ENCODE peak calls at places on chromosomes 16 and 17, in five cellular contexts. S is right lobe of liver, H is Panc1, D is heart left ventricle, Z is IMR-90. A is an unnamed sample.
A peak's percentile ranks its signal among the peaks of the same experiment; 100 is the strongest.

GRCh38 chr16:56775162-56775561 is 45.2 kb downstream of the NUP93 start:
- DNase-seq in S (no peak), H (no peak), D (no peak), Z (no peak), A (no peak)

GRCh38 chr16:57025941-57026777 is 36.8 kb downstream of the NLRC5 start:
- DNase-seq in S (no peak), H (no peak), D (no peak), Z (no peak), A (no peak)

GRCh38 chr17:6075050-6075449 is 4.9 kb downstream of the WSCD1 start:
- DNase-seq in S (no peak), H (no peak), D (no peak), Z (no peak), A (no peak)

GRCh38 chr16:12257926-12258561 is 281.5 kb downstream of the SNX29 start:
- DNase-seq in S (peak; percentile 88), H (no peak), D (no peak), Z (no peak), A (no peak)

GRCh38 chr16:49659356-49659755 is 196.6 kb downstream of the ZNF423 start:
- DNase-seq in S (no peak), H (no peak), D (no peak), Z (no peak), A (no peak)

GRCh38 chr17:61221181-61221580 is 178.5 kb upstream of the TBX2 start:
- DNase-seq in S (no peak), H (no peak), D (no peak), Z (no peak), A (no peak)

GRCh38 chr16:84284168-84284722 is 10.4 kb upstream of the WFDC1 start:
- DNase-seq in S (no peak), H (no peak), D (peak; percentile 42), Z (no peak), A (no peak)

GRCh38 chr17:9074106-9074505 is 52.8 kb downstream of the NTN1 start:
- DNase-seq in S (no peak), H (no peak), D (no peak), Z (no peak), A (no peak)

GRCh38 chr16:17358350-17358749 is 112.4 kb downstream of the XYLT1 start:
- DNase-seq in S (no peak), H (no peak), D (no peak), Z (no peak), A (no peak)

GRCh38 chr17:16374129-16374528 is 6.8 kb upstream of the UBB start:
- DNase-seq in S (no peak), H (no peak), D (peak; percentile 28), Z (peak; percentile 75), A (peak; percentile 53)

DNA sequence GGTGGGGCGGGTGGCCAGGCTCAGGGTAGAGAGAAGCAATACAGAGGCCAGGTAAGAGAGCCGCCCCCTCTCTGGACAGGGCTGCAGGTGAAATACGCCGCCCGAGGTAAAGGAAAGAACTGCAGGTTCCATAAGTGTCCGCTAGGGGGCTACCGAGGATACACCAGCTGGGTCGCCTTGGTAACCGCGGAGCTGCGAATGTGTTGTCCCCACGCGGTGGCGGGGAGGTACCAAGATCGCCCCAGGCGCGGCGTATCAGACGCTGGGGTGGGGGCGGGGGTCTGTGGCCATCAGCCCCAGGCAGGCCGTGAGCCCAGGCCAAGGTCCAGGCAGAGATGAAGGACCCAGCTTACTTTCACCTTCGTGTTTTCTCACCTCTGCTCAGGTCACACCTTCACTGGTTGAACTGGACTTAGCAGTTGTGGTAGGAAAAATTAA is 18.4 kb upstream of the ZFP90 start:
- DNase-seq in S (peak; percentile 84), H (peak; percentile 58), D (peak; percentile 79), Z (peak; percentile 66), A (peak; percentile 66)
- H3K4me3 ChIP-seq in S (no peak overlapping the region), H (peak overlapping the region; percentile 28), D (peak overlapping the region; percentile 29), Z (no peak overlapping the region), A (peak overlapping the region; percentile 16)

GRCh38 chr17:10316986-10317834 is 55.6 kb downstream of the MYH13 start:
- DNase-seq in S (no peak), H (no peak), D (peak; percentile 57), Z (peak; percentile 41), A (peak; percentile 3)
- TF ChIP-seq CTCF in S (peak; percentile 41), H (peak; percentile 48), D (peak; percentile 73), Z (peak; percentile 60), A (peak; percentile 53)

GRCh38 chr17:78232774-78233173 is 1.3 kb downstream of the TMEM235 start:
- DNase-seq in S (no peak), H (no peak), D (no peak), Z (no peak), A (no peak)

GRCh38 chr17:78230252-78230962 is 1.0 kb upstream of the TMEM235 start:
- DNase-seq in S (no peak), H (no peak), D (no peak), Z (no peak), A (no peak)

GRCh38 chr17:78233678-78234077 is 2.2 kb downstream of the TMEM235 start:
- DNase-seq in S (no peak), H (no peak), D (no peak), Z (no peak), A (no peak)

GRCh38 chr17:78231991-78232759 is 744 bp downstream of the TMEM235 start:
- DNase-seq in S (no peak), H (no peak), D (no peak), Z (no peak), A (no peak)

GRCh38 chr17:78230996-78231931 is at the start of gene TMEM235:
- DNase-seq in S (no peak), H (no peak), D (no peak), Z (no peak), A (no peak)
- H3K4me3 ChIP-seq in S (no peak within 1 kb of the TSS), H (no peak within 1 kb of the TSS), D (no peak within 1 kb of the TSS), Z (no peak within 1 kb of the TSS), A (no peak within 1 kb of the TSS)

GRCh38 chr16:660459-661183 is 7.3 kb upstream of the RHOT2 start:
- DNase-seq in S (peak; percentile 83), H (no peak), D (peak; percentile 88), Z (peak; percentile 77), A (peak; percentile 78)

GRCh38 chr16:662095-662494 is 5.8 kb upstream of the RHOT2 start:
- DNase-seq in S (no peak), H (no peak), D (no peak), Z (no peak), A (no peak)

GRCh38 chr16:660132-660458 is 7.8 kb upstream of the RHOT2 start:
- DNase-seq in S (no peak), H (no peak), D (no peak), Z (no peak), A (no peak)

GRCh38 chr16:662597-662996 is 5.3 kb upstream of the RHOT2 start:
- DNase-seq in S (no peak), H (no peak), D (no peak), Z (no peak), A (no peak)

DNA sequence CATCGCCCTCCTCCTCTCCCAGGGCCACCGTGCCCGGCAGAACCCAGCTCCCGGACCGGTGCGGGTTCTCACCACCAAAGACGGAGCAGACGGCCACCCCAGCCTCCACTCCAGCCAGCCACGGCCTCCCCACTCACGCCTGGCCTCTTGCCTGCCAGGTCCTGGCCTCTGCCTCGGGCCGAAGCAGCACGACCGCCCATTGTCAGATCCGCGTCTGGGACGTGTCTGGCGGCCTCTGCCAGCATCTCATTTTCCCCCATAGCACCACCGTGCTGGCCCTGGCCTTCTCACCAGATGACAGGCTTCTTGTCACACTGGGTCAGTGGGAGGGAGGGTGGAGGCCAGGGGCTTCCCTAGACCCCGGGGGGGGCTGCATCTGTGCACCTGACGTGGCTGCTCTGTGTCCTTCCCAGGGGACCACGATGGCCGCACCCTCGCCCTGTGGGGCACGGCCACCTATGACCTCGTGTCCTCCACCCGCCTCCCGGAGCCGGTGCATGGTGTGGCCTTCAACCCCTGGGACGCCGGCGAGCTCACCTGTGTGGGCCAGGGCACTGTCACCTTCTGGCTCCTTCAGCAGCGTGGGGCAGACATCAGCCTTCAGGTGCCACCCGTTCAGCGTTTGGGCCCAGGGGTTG is 6.6 kb upstream of the RHOT2 start:
- DNase-seq in S (no peak), H (no peak), D (no peak), Z (no peak), A (no peak)
- TF ChIP-seq CTCF in S (no peak), H (peak; percentile 31), D (no peak), Z (no peak), A (no peak)

DNA sequence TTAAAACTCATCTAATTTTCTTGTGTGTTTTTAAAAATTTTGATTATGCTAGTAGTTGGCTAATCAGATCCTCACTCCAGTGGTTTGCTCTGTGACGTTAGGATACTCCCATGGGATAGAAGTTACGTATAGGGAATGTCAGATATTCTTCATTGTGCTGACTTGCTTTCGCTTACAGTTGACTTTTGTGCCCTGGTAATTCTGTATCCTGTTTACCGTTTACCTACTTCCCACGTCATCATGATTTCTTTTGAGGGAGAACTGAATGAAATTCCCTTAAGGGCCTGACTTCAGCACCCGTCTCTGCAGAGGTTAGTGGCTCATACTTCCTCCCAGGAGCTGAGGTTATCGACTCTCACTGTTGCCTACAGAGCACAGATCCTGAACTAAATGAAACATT is 2.6 kb downstream of the PRKAR1A start:
- DNase-seq in S (no peak), H (no peak), D (no peak), Z (peak; percentile 63), A (peak; percentile 62)
- H3K4me3 ChIP-seq in S (no peak overlapping the region), H (peak overlapping the region; percentile 97), D (peak overlapping the region; percentile 72), Z (no peak overlapping the region), A (peak overlapping the region; percentile 87)

DNA sequence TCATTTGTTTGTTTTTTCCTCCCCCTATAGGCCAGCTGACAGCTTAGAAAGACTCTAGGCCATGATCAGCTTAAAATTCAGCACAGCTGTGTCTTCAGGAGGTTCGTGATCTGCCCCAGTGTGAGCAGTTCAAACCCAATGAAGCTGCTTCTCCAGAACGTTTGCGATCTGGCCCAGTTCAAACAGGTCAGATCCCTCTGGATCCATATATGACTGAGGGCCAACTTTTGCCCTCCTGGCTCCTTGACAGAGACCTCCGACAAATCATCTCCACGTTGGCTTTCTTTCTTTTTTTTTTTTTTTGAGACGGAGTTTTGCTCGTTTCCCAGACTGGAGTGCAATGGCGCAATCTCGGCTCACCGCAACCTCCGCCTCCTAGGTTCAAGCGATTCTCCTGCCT is 50.2 kb upstream of the ATF7IP2 start:
- DNase-seq in S (peak; percentile 56), H (no peak), D (no peak), Z (no peak), A (no peak)
- TF ChIP-seq CTCF in S (no peak), H (no peak), D (no peak), Z (no peak), A (no peak)

GRCh38 chr17:79779661-79780365 is 1.9 kb downstream of the CBX2 start:
- DNase-seq in S (no peak), H (no peak), D (no peak), Z (no peak), A (no peak)

GRCh38 chr17:79777844-79778503 is at the start of gene CBX2:
- DNase-seq in S (peak; percentile 85), H (no peak), D (peak; percentile 88), Z (peak; percentile 42), A (peak; percentile 49)

GRCh38 chr17:79778504-79779087 is 648 bp downstream of the CBX2 start:
- DNase-seq in S (no peak), H (no peak), D (no peak), Z (no peak), A (no peak)

GRCh38 chr17:79777166-79777843 is 643 bp upstream of the CBX2 start:
- DNase-seq in S (peak; percentile 70), H (no peak), D (peak; percentile 82), Z (peak; percentile 32), A (no peak)

DNA sequence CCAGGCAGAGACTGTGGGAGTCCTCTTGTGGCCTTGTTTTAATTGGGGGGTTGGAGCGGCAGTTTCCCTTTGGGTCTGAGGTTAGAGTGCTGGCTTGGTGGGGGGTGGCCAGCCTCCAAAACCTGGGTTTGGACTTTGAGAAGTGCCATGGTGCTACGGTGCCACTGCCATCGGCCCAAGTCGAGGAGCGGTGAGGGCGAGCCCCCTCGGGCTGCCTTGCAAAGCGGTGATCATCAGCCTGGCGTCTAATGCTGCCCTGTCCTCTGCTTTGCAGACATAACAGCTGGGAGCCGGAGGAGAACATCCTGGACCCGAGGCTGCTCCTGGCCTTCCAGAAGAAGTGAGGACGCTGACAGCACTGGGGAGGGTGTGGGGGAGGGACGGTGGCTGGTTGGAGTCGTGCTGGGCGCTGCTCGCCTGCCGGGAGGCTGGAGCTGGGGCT is 1.2 kb downstream of the CBX2 start:
- DNase-seq in S (no peak), H (no peak), D (no peak), Z (no peak), A (no peak)
- H3K4me3 ChIP-seq in S (peak overlapping the region; percentile 46), H (peak overlapping the region; percentile 61), D (peak overlapping the region; percentile 74), Z (peak overlapping the region; percentile 83), A (peak overlapping the region; percentile 50)

A was measured in astrocyte of the spinal cord.